ENCODE peak calls at places on chromosomes 2 and 18, in six cellular contexts. T is IMR-90, A is testis, S is left lung, Y is fibroblast of lung, I is fibroblast of mammary gland. P is an unnamed sample.

GRCh38 chr2:230473378-230473777 is 57.4 kb downstream of the SP100 start:
- DNase-seq in T (no peak), A (no peak), S (no peak), Y (no peak), I (no peak), P (no peak)

GRCh38 chr2:120677696-120678095 is 58.0 kb upstream of the GLI2 start:
- DNase-seq in T (no peak), A (no peak), S (no peak), Y (no peak), I (no peak), P (no peak)

GRCh38 chr2:112032615-112033457 is 22.2 kb upstream of the TMEM87B start:
- DNase-seq in T (peak), A (peak), S (peak), Y (peak), I (peak), P (peak)

GRCh38 chr18:70384181-70384790 is 95.4 kb downstream of the SOCS6 start:
- DNase-seq in T (peak), A (no peak), S (no peak), Y (peak), I (peak), P (peak)

GRCh38 chr2:85797959-85798358 is 44.2 kb downstream of the ATOH8 start:
- DNase-seq in T (peak), A (no peak), S (no peak), Y (peak), I (peak), P (peak)

GRCh38 chr18:48842259-48843061 is 108.3 kb downstream of the SMAD7 start:
- DNase-seq in T (no peak), A (no peak), S (peak), Y (no peak), I (no peak), P (no peak)

GRCh38 chr2:95552911-95553310 is 38.9 kb upstream of the TRIM43 start:
- DNase-seq in T (no peak), A (no peak), S (no peak), Y (no peak), I (peak), P (no peak)

GRCh38 chr2:175111200-175111657 is 56.8 kb downstream of the ATF2 start:
- DNase-seq in T (peak), A (no peak), S (no peak), Y (peak), I (peak), P (peak)

GRCh38 chr18:79507076-79507545 is 111.4 kb downstream of the NFATC1 start:
- DNase-seq in T (no peak), A (peak), S (peak), Y (peak), I (peak), P (no peak)

GRCh38 chr2:86747708-86748627 is 27.9 kb downstream of the RMND5A start:
- DNase-seq in T (peak), A (no peak), S (no peak), Y (peak), I (peak), P (peak)

GRCh38 chr2:222307138-222307756 is 8.4 kb upstream of the PAX3 start:
- DNase-seq in T (no peak), A (no peak), S (no peak), Y (no peak), I (no peak), P (no peak)

GRCh38 chr18:29028560-29028959 is 851.6 kb upstream of the CDH2 start:
- DNase-seq in T (peak), A (no peak), S (no peak), Y (no peak), I (no peak), P (no peak)

GRCh38 chr2:23589739-23590138 is 204.8 kb downstream of the KLHL29 start:
- DNase-seq in T (no peak), A (no peak), S (no peak), Y (no peak), I (peak), P (no peak)

GRCh38 chr2:118987886-118988285 is 45.9 kb downstream of the MARCO start:
- DNase-seq in T (no peak), A (no peak), S (peak), Y (no peak), I (no peak), P (peak)

GRCh38 chr18:22625406-22625805 is 207.7 kb upstream of the CTAGE1 start:
- DNase-seq in T (no peak), A (no peak), S (no peak), Y (no peak), I (no peak), P (no peak)

GRCh38 chr18:35711227-35711626 is 129.7 kb downstream of the GALNT1 start:
- DNase-seq in T (no peak), A (no peak), S (no peak), Y (no peak), I (no peak), P (no peak)

GRCh38 chr2:239286901-239287300 is 113.9 kb downstream of the HDAC4 start:
- DNase-seq in T (no peak), A (no peak), S (peak), Y (no peak), I (no peak), P (no peak)

GRCh38 chr2:11998626-11999378 is 252.4 kb downstream of the LPIN1 start:
- DNase-seq in T (peak), A (no peak), S (no peak), Y (no peak), I (no peak), P (no peak)

GRCh38 chr2:157443795-157444642 is at the start of gene CYTIP:
- DNase-seq in T (no peak), A (peak), S (peak), Y (no peak), I (no peak), P (no peak)

GRCh38 chr2:193480187-193480586 is 1285.5 kb upstream of the TMEFF2 start:
- DNase-seq in T (no peak), A (no peak), S (no peak), Y (no peak), I (no peak), P (no peak)

GRCh38 chr2:207226243-207226642 is 60.5 kb upstream of the KLF7 start:
- DNase-seq in T (peak), A (no peak), S (no peak), Y (no peak), I (no peak), P (no peak)

GRCh38 chr2:192069417-192069816 is 125.3 kb downstream of the TMEFF2 start:
- DNase-seq in T (no peak), A (no peak), S (no peak), Y (no peak), I (no peak), P (no peak)

GRCh38 chr2:43184339-43184895 is 42.0 kb downstream of the ZFP36L2 start:
- DNase-seq in T (peak), A (no peak), S (no peak), Y (peak), I (peak), P (peak)

GRCh38 chr2:157223624-157224205 is 33.8 kb upstream of the GALNT5 start:
- DNase-seq in T (no peak), A (no peak), S (no peak), Y (no peak), I (no peak), P (no peak)

GRCh38 chr2:209772316-209772715 is 684 bp downstream of the UNC80 start:
- DNase-seq in T (no peak), A (peak), S (no peak), Y (no peak), I (no peak), P (no peak)

GRCh38 chr2:202311823-202312388 is 46.3 kb downstream of the NOP58 start:
- DNase-seq in T (no peak), A (no peak), S (no peak), Y (no peak), I (no peak), P (no peak)

GRCh38 chr18:25055076-25055475 is 296.9 kb downstream of the ZNF521 start:
- DNase-seq in T (peak), A (no peak), S (no peak), Y (no peak), I (peak), P (no peak)

GRCh38 chr2:95061601-95062183 is 36.2 kb downstream of the MAL start:
- DNase-seq in T (no peak), A (no peak), S (no peak), Y (no peak), I (no peak), P (no peak)

GRCh38 chr2:190162851-190163250 is 100.3 kb upstream of the MSTN start:
- DNase-seq in T (no peak), A (no peak), S (no peak), Y (no peak), I (no peak), P (no peak)

GRCh38 chr2:40348665-40349064 is 103.2 kb downstream of the SLC8A1 start:
- DNase-seq in T (peak), A (no peak), S (no peak), Y (peak), I (peak), P (no peak)

GRCh38 chr2:26537826-26538475 is 60.0 kb upstream of the OTOF start:
- DNase-seq in T (no peak), A (no peak), S (no peak), Y (no peak), I (no peak), P (no peak)

GRCh38 chr2:18519991-18520604 is 40.4 kb downstream of the RDH14 start:
- DNase-seq in T (no peak), A (no peak), S (no peak), Y (no peak), I (no peak), P (no peak)

GRCh38 chr2:71800106-71800809 is 346.9 kb downstream of the DYSF start:
- DNase-seq in T (no peak), A (peak), S (no peak), Y (no peak), I (no peak), P (no peak)

GRCh38 chr18:12091742-12092141 is 1.9 kb upstream of the ANKRD62 start:
- DNase-seq in T (no peak), A (no peak), S (no peak), Y (no peak), I (no peak), P (no peak)

GRCh38 chr2:23700627-23701026 is 226.3 kb downstream of the ATAD2B start:
- DNase-seq in T (no peak), A (peak), S (no peak), Y (no peak), I (no peak), P (no peak)

GRCh38 chr2:23553561-23553960 is 168.6 kb downstream of the KLHL29 start:
- DNase-seq in T (no peak), A (no peak), S (no peak), Y (no peak), I (no peak), P (no peak)

GRCh38 chr18:39737869-39738268 is 2172.3 kb upstream of the CELF4 start:
- DNase-seq in T (no peak), A (no peak), S (no peak), Y (no peak), I (no peak), P (no peak)

GRCh38 chr18:39732918-39733317 is 2167.3 kb upstream of the CELF4 start:
- DNase-seq in T (no peak), A (no peak), S (no peak), Y (no peak), I (peak), P (peak)
- TF ChIP-seq CTCF in T (peak), A (no peak), S (no peak), Y (no peak), I (peak), P (no peak)

DNA sequence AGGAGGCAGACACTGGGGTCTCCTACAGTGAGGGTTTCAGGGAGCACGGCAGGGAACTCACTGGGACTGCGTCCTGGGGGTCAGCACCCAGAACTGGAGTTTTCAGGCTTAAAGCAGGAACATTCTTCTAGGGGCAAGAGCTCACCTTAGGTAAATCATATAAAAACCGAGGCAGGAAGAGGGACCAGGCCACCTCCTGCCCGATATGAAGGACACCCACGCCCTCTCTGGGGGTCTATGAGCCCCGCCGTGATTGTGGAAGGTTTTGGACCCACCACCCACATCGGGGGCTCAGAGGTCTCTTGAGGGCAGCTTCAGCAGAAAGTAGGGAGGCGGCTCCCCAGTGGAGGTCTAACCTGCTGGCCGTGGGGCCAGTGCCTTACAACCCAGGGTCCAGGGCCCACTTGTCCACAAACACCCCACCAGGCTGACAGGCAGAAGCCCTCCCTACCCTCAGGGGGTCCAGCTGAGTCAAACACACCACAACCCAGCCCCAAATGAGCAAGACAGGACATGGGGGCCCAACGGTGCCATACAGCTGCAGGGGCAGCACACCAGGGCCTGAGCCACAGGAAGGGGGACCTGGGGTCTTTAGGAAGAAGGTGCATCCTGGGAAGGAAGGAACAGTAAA is 25.3 kb downstream of the CROCC2 start:
- DNase-seq in T (no peak), A (peak), S (peak), Y (no peak), I (no peak), P (no peak)
- TF ChIP-seq CTCF in T (no peak), A (no peak), S (no peak), Y (no peak), I (no peak), P (no peak)

GRCh38 chr2:159639071-159639470 is 22.7 kb upstream of the BAZ2B start:
- DNase-seq in T (no peak), A (no peak), S (no peak), Y (no peak), I (no peak), P (no peak)

GRCh38 chr2:159637988-159638501 is 21.7 kb upstream of the BAZ2B start:
- DNase-seq in T (peak), A (no peak), S (no peak), Y (peak), I (peak), P (peak)

GRCh38 chr2:159639712-159640111 is 23.4 kb upstream of the BAZ2B start:
- DNase-seq in T (no peak), A (no peak), S (no peak), Y (no peak), I (no peak), P (no peak)

GRCh38 chr2:159635006-159635746 is 18.8 kb upstream of the BAZ2B start:
- DNase-seq in T (peak), A (no peak), S (no peak), Y (no peak), I (no peak), P (no peak)

DNA sequence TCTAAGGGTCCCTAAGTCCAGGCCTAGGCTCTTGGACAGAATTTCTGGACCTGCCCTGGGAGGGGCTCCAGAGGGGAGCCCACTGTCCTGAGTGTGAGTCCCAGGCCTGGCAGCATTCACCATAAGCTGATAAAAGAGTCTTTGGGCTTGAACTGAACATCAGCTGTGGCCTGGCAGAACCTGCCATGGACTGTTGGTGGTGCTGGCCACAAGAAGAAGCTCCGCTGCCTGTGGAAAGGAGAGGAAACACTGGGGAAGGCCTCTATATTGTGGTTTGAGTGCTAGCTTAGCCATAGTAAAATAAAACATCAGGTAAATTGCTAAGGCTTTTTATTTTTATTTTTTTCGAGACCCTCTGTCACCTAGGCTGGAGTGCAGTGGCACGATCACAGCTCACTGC is 20.9 kb upstream of the BAZ2B start:
- DNase-seq in T (no peak), A (no peak), S (no peak), Y (no peak), I (no peak), P (no peak)
- TF ChIP-seq CTCF in T (no peak), A (no peak), S (no peak), Y (no peak), I (no peak), P (no peak)

DNA sequence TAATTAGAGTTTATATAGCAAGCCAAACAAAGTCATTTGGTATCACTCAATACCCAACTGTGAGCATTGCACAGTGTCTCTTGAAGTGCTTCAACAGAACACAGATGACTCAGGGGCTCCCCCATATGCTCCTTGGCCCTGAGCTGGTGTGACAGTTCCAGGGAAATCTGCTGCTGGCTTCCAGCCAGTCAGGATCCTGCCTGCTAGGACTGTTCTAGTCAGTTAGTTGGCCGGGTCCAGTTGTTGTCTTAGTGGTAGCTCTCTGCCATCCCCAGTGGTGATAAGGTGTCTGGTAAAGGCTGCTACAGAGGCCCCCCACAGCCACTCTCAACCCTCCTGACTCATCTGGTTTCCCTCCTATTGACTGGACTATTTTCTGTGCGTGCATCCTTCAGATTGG is 100.3 kb downstream of the IRS1 start:
- DNase-seq in T (peak), A (peak), S (no peak), Y (peak), I (peak), P (peak)
- TF ChIP-seq CTCF in T (no peak), A (no peak), S (no peak), Y (no peak), I (peak), P (no peak)

DNA sequence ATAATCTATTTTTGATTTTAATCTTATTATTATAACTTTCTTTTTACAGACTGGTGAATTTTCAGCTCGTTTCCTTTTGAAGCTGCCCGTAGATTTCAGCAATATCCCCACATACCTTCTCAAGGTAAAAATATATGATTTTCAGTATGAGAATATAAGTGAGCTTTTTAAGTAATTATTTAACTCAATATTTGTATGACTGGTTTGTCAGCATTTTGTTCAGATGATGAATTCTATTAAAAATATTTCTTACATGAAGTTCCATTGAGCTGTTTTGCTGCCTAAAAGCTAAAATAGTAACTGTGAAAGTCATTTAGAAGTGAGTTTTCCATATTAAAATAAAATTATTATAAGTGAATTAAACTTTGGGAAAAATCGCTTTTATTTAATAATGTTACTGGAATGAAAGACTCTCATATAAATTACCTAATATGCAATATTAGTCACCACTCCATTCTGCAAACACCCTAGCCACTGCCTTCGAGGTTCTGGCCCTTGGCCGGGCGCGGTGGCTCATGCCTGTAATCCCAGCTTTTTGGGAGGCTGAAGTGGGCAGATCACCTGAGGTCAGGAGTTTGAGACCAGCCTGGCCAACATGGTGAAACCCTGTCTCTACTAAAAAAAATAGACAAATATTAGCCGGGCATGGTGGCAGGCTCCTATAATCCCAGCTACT is 155.3 kb downstream of the BABAM2 start:
- DNase-seq in T (no peak), A (no peak), S (no peak), Y (no peak), I (no peak), P (peak)
- TF ChIP-seq CTCF in T (no peak), A (no peak), S (no peak), Y (no peak), I (no peak), P (no peak)

DNA sequence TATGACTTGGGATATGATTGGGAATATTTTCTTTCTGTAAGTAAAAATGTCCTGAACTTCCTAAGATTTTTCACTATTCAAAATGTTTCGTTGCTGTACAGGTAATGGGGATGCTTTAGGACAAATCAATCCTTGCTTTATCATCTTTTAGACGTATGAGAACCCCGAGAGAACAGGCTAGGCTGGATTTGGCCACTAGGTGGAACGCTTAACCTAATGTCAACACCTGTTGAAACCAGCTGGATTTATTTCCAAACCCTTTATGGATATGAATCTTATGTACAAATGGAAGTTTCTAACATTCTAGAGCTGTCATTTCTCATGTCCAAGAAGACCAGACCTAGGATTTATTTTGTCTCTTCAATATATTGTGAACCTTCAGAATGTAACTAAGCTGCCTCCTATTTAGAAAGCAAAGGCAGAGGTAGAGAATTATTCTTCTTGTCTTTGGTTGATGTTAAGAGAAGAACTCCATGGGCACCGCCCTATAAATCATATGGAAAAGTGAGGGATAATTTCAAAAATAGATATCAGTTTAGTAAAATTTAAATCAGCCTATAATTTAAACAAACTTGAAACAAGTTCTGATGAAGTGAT is 96.7 kb downstream of the PMAIP1 start:
- DNase-seq in T (peak), A (peak), S (no peak), Y (peak), I (peak), P (peak)
- TF ChIP-seq CTCF in T (peak), A (no peak), S (peak), Y (peak), I (peak), P (peak)

GRCh38 chr18:6219116-6219717 is 195.5 kb downstream of the L3MBTL4 start:
- DNase-seq in T (peak), A (peak), S (no peak), Y (peak), I (peak), P (no peak)
- TF ChIP-seq CTCF in T (peak), A (peak), S (peak), Y (peak), I (peak), P (peak)

P was measured in MCF 10A.